ENCODE peak calls at places on chromosome 4, in five cellular contexts. W is AG08396, F is GM04504, Q is retina, M is GM04503. A is an unnamed sample.

GRCh38 chr4:169791527-169792156 is 33.9 kb upstream of the HPF1 start:
- DNase-seq in W (peak), M (no peak), Q (peak), F (peak), A (no peak)

GRCh38 chr4:121597346-121597934 is 99.3 kb downstream of the ANXA5 start:
- DNase-seq in Q (no peak), W (no peak), M (no peak), F (no peak), A (peak)

GRCh38 chr4:72319596-72319995 is 249.4 kb downstream of the ADAMTS3 start:
- DNase-seq in W (no peak), F (peak), M (peak), Q (no peak), A (peak)

GRCh38 chr4:157824006-157824405 is 348.8 kb downstream of the GASK1B start:
- DNase-seq in M (no peak), W (no peak), F (no peak), Q (no peak), A (no peak)

GRCh38 chr4:76745264-76745663 is 152.7 kb downstream of the SOWAHB start:
- DNase-seq in F (peak), W (no peak), Q (no peak), M (no peak), A (no peak)

GRCh38 chr4:173415092-173415491 is 16.2 kb upstream of the SCRG1 start:
- DNase-seq in Q (peak), M (no peak), F (no peak), W (no peak), A (peak)

GRCh38 chr4:87589531-87589930 is 18.8 kb upstream of the DSPP start:
- DNase-seq in W (peak), Q (no peak), F (peak), M (peak), A (peak)

GRCh38 chr4:80831383-80832361 is 198.8 kb upstream of the BMP3 start:
- DNase-seq in F (peak), Q (no peak), W (no peak), M (peak), A (peak)

GRCh38 chr4:139530833-139531427 is 25.1 kb downstream of the SETD7 start:
- DNase-seq in M (no peak), F (no peak), W (peak), Q (peak), A (no peak)

GRCh38 chr4:20506827-20507226 is 193.4 kb upstream of the PACRGL start:
- DNase-seq in Q (no peak), M (peak), F (peak), W (peak), A (peak)

GRCh38 chr4:111433436-111433835 is 711.8 kb upstream of the FAM241A start:
- DNase-seq in Q (peak), F (no peak), W (no peak), M (no peak), A (no peak)

GRCh38 chr4:87356832-87357526 is 34.0 kb downstream of the HSD17B11 start:
- DNase-seq in F (no peak), Q (no peak), W (no peak), M (no peak), A (peak)

GRCh38 chr4:181443003-181443402 is 800.2 kb upstream of the TENM3 start:
- DNase-seq in Q (no peak), M (no peak), W (no peak), F (no peak), A (no peak)

GRCh38 chr4:7868892-7869471 is 70.7 kb downstream of the AFAP1 start:
- DNase-seq in M (no peak), F (no peak), W (no peak), Q (no peak), A (no peak)

GRCh38 chr4:61079427-61079826 is 120.7 kb upstream of the ADGRL3 start:
- DNase-seq in W (no peak), M (no peak), Q (no peak), F (no peak), A (no peak)

GRCh38 chr4:163651761-163652160 is 157.3 kb downstream of the TMA16 start:
- DNase-seq in F (no peak), M (no peak), W (no peak), Q (no peak), A (no peak)

GRCh38 chr4:7007944-7008343 is 35.2 kb upstream of the TADA2B start:
- DNase-seq in W (no peak), F (no peak), M (no peak), Q (no peak), A (no peak)

GRCh38 chr4:130359537-130359936 is 1263.6 kb downstream of the C4orf33 start:
- DNase-seq in F (no peak), Q (no peak), W (peak), M (peak), A (no peak)

GRCh38 chr4:86220137-86220536 is 139.7 kb downstream of the MAPK10 start:
- DNase-seq in W (no peak), M (no peak), F (peak), Q (no peak), A (no peak)

GRCh38 chr4:20430555-20430954 is 178.8 kb downstream of the SLIT2 start:
- DNase-seq in W (no peak), F (no peak), Q (no peak), M (no peak), A (peak)

GRCh38 chr4:138972956-138973819 is 42.4 kb upstream of the NOCT start:
- DNase-seq in W (peak), Q (peak), F (no peak), M (no peak), A (no peak)

GRCh38 chr4:139844459-139845036 is 178.9 kb downstream of the MGST2 start:
- DNase-seq in Q (no peak), W (no peak), M (no peak), F (no peak), A (no peak)

GRCh38 chr4:174550541-174550940 is 28.3 kb upstream of the HPGD start:
- DNase-seq in M (no peak), Q (no peak), W (no peak), F (no peak), A (no peak)

GRCh38 chr4:103244251-103244650 is 46.1 kb upstream of the CENPE start:
- DNase-seq in F (no peak), Q (no peak), M (no peak), W (no peak), A (no peak)

GRCh38 chr4:54482529-54482961 is 175.2 kb upstream of the KIT start:
- DNase-seq in M (peak), F (peak), Q (no peak), W (peak), A (no peak)

GRCh38 chr4:26087108-26087507 is 173.1 kb downstream of the SMIM20 start:
- DNase-seq in M (no peak), F (no peak), Q (no peak), W (no peak), A (no peak)

GRCh38 chr4:115145393-115146160 is 32.2 kb upstream of the NDST4 start:
- DNase-seq in W (no peak), M (no peak), F (no peak), Q (no peak), A (no peak)

GRCh38 chr4:165631208-165631894 is 241.7 kb upstream of the TLL1 start:
- DNase-seq in W (no peak), F (no peak), M (no peak), Q (no peak), A (peak)

GRCh38 chr4:13160906-13161305 is 323.2 kb downstream of the RAB28 start:
- DNase-seq in M (peak), Q (no peak), W (no peak), F (no peak), A (no peak)

GRCh38 chr4:3210467-3210866 is 38.5 kb upstream of the MSANTD1 start:
- DNase-seq in F (no peak), W (no peak), M (no peak), Q (no peak), A (no peak)

GRCh38 chr4:15833801-15834200 is 55.7 kb downstream of the CD38 start:
- DNase-seq in W (no peak), Q (no peak), F (no peak), M (no peak), A (no peak)

GRCh38 chr4:5399790-5400421 is 308.5 kb downstream of the EVC2 start:
- DNase-seq in F (no peak), W (peak), M (no peak), Q (peak), A (no peak)

GRCh38 chr4:5746250-5746649 is 35.2 kb downstream of the EVC start:
- DNase-seq in Q (no peak), F (no peak), M (no peak), W (peak), A (no peak)

GRCh38 chr4:173171098-173171497 is 2.5 kb downstream of the GALNT7 start:
- DNase-seq in W (peak), M (no peak), Q (no peak), F (no peak), A (no peak)

GRCh38 chr4:74451214-74451661 is 6.3 kb downstream of the AREG start:
- DNase-seq in W (peak), F (no peak), M (no peak), Q (no peak), A (no peak)

GRCh38 chr4:183905593-183906485 is 732 bp downstream of the STOX2 start:
- DNase-seq in F (no peak), M (no peak), Q (peak), W (peak), A (no peak)

GRCh38 chr4:61500883-61501282 is 300.8 kb downstream of the ADGRL3 start:
- DNase-seq in W (no peak), M (no peak), Q (no peak), F (no peak), A (no peak)

GRCh38 chr4:55312491-55313101 is 33.4 kb upstream of the SRD5A3 start:
- DNase-seq in M (peak), W (peak), F (peak), Q (no peak), A (no peak)